ENCODE peak calls at places on chromosomes 13 and 19, in six cellular contexts. X, S, P, Q, L and K are unnamed samples.

GRCh38 chr19:30214651-30215051 is 157.5 kb upstream of the ZNF536 start:
- DNase-seq in X (no peak), S (no peak), P (no peak), Q (no peak), L (no peak), K (no peak)

GRCh38 chr19:30675086-30675485 is 302.9 kb downstream of the ZNF536 start:
- DNase-seq in X (no peak), S (no peak), P (no peak), Q (no peak), L (no peak), K (no peak)

GRCh38 chr19:33507021-33507956 is 14.3 kb downstream of the PEPD start:
- DNase-seq in X (no peak), S (no peak), P (no peak), Q (no peak), L (no peak), K (no peak)

GRCh38 chr13:78499802-78500201 is 103.5 kb downstream of the POU4F1 start:
- DNase-seq in X (no peak), S (no peak), P (no peak), Q (no peak), L (no peak), K (no peak)

GRCh38 chr13:95641961-95642621 is 2.4 kb downstream of the DZIP1 start:
- DNase-seq in X (peak; percentile 34), S (peak; percentile 51), P (no peak), Q (no peak), L (peak; percentile 43), K (peak; percentile 30)

GRCh38 chr19:10295305-10295846 is 5.6 kb downstream of the ICAM5 start:
- DNase-seq in X (peak; percentile 81), S (no peak), P (no peak), Q (peak; percentile 61), L (no peak), K (no peak)

GRCh38 chr19:12647490-12648071 is 19.0 kb downstream of the MAN2B1 start:
- DNase-seq in X (peak; percentile 84), S (peak; percentile 82), P (peak; percentile 18), Q (no peak), L (no peak), K (peak; percentile 70)

GRCh38 chr13:30051531-30052060 is 201.2 kb upstream of the UBL3 start:
- DNase-seq in X (no peak), S (no peak), P (no peak), Q (no peak), L (no peak), K (no peak)

GRCh38 chr19:6057651-6058365 is 52.5 kb downstream of the RFX2 start:
- DNase-seq in X (no peak), S (no peak), P (no peak), Q (no peak), L (no peak), K (peak; percentile 30)

GRCh38 chr13:43905435-43906031 is 25.8 kb downstream of the LACC1 start:
- DNase-seq in X (no peak), S (peak; percentile 51), P (peak; percentile 81), Q (peak; percentile 59), L (no peak), K (peak; percentile 18)

GRCh38 chr13:92513672-92514071 is 712.9 kb upstream of the GPC6 start:
- DNase-seq in X (no peak), S (no peak), P (no peak), Q (no peak), L (no peak), K (no peak)

GRCh38 chr19:16429066-16429758 is 42.6 kb downstream of the EPS15L1 start:
- DNase-seq in X (peak; percentile 67), S (peak; percentile 62), P (no peak), Q (no peak), L (peak; percentile 77), K (no peak)
- TF ChIP-seq POLR2A in X (no peak), S (no peak), P (no peak), Q (no peak), L (no peak), K (no peak)

GRCh38 chr19:58374200-58374599 is 6.6 kb downstream of the ZNF837 start:
- DNase-seq in X (no peak), S (no peak), P (no peak), Q (no peak), L (no peak), K (no peak)

GRCh38 chr19:58366576-58367430 is 4.3 kb upstream of the ZNF497 start:
- DNase-seq in X (no peak), S (no peak), P (no peak), Q (no peak), L (no peak), K (no peak)

GRCh38 chr19:58368561-58369360 is 6.2 kb upstream of the ZNF497 start:
- DNase-seq in X (no peak), S (no peak), P (no peak), Q (no peak), L (no peak), K (no peak)

GRCh38 chr19:58367698-58368454 is 5.3 kb upstream of the ZNF497 start:
- DNase-seq in X (no peak), S (no peak), P (no peak), Q (no peak), L (no peak), K (no peak)

DNA sequence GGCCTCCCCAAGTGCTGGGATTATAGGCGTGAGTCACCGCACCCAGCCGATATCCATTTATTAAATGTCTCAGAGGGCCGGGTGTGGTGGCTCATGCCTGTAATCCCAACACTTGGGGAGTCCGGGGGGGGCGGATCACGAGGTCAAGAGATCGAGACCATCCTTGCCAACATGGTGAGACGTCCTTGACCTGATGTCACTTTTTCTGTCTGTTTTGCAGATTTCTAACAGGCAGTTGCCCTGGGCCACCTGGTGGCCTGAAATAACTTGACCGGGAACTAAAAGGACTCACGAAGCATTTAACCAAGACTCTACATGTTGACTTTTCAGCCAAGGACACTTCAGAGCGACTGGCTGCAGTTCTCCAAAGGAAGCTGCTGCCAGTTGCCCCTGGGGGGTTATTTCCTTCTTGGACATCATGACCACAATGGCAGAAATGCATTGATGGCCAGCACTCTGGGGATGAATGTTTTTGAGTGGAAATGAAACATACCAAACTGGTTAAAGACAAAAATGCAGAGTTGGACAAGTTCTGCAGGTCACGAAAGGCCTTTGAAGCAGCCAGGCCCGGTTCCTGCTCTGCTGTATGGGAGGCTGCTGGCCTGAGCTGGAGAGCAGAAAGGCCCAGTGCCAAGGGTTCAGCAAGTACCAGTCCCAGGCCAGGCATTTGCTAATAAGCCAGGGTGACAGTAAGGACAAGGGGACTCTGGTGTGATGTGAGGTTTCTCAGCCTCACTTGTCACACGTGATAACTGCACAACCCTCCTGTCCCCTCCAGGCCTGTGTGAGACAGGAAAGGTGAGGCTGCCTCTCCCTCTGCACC is 8.3 kb downstream of the ZNF837 start:
- DNase-seq in X (peak; percentile 72), S (no peak), P (no peak), Q (no peak), L (no peak), K (no peak)
- TF ChIP-seq CTCF in X (peak; percentile 19), S (no peak), P (no peak), Q (no peak), L (no peak), K (no peak)

DNA sequence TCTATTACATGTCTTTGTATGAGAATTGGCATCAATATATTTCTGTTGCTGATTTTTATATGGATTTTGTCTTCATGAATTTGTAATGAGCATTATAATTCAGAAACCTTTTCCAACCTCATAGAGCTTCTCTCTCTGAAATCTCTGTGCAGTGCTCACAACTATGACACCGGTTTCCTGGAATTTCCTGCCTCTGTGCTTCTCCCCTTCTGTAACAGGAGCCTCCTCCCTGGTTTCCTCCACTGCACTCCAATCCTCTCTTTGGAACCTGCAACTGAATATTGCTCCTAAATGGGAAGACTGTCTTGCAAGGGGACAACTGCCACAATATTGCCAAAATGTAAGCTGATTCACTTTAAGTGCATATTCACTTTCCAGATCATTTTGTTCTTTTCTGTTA is 1147.9 kb downstream of the UQCRFS1 start:
- DNase-seq in X (no peak), S (no peak), P (no peak), Q (no peak), L (no peak), K (no peak)
- H3K9me3 ChIP-seq in X (peaks cover 4% of the 10 kb centered on the region), S (no peaks in the 10 kb centered on the region), P (peaks cover 3% of the 10 kb centered on the region), Q (peaks cover 31% of the 10 kb centered on the region), L (no peaks in the 10 kb centered on the region), K (no peaks in the 10 kb centered on the region)

DNA sequence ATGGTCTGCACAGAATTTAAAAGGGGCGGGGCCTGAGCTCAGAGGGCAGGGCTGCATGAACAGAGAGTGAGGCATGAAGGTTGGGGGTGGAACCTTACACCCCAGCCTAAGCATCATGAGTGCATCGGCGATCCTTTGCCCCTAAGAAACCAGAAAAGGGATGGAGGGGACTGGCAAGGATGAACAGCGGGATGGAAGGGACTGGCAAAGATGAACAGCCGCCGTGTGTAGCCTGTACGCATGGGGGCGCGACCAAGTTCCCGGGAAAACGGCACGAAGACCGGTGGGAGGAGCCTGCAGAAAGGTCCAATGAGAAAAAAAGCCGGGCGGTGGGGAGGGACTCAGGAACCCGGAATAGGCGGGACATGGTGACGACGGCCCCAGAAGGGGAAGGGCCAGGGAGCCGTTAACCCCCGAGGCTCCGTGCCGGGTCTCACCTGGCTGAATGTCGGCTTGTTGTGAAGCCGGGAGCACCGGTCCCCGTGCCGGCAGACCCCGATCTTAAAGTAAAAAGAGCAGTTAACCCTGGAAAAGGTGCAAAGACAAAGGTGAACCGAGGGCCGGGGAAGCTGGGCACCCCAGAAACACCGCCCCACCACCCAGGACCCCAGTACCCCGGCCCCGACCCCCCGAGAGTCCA is 410 bp downstream of the U2AF1L4 start:
- DNase-seq in X (peak; percentile 98), S (peak; percentile 96), P (peak; percentile 95), Q (peak; percentile 99), L (peak; percentile 96), K (peak; percentile 95)
- TF ChIP-seq POLR2A in X (no peak), S (peak; percentile 90), P (no peak), Q (peak; percentile 52), L (no peak), K (no peak)

DNA sequence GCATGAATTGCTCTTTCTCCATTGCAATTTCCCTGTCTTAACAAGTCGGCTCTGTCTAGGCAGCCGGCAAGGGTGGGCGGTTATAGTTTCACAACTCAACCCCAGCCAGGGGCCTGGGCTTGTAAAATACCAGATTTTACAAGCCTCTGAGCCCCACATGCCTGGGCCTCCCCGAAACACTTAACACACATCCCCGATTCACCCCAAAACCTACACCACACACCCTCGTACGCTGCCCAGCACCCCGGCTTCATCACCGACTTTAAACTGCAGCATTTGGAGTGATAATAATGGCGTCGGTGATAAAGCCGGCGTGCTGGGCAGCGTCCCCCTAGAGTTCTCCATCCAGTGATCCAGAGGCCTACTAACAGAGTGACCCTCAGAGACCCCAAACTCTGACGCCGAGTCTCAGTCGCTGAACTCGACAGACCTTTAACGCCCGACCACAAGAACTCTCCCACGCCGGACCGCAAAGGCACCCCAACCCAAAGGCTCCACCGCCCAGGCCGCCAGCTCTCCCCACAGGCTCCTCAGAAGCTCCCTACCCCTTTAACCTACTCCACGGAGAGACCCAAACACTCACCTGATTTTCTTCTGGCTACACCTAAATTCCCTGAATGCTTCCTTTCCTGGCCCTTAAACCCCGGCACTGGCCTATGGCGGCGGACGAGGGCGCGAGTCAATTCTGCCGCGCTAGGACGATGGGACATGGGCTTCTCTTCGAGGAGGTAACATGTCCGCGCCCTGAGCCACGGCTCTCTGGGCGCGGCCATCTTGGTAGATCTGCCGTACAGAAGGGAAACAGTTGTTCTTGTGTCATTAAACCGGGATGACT is at the start of gene ZNF649:
- DNase-seq in X (peak; percentile 83), S (peak; percentile 85), P (peak; percentile 75), Q (peak; percentile 70), L (peak; percentile 86), K (peak; percentile 68)
- TF ChIP-seq CTCF in X (no peak), S (no peak), P (no peak), Q (no peak), L (no peak), K (peak; percentile 12)

DNA sequence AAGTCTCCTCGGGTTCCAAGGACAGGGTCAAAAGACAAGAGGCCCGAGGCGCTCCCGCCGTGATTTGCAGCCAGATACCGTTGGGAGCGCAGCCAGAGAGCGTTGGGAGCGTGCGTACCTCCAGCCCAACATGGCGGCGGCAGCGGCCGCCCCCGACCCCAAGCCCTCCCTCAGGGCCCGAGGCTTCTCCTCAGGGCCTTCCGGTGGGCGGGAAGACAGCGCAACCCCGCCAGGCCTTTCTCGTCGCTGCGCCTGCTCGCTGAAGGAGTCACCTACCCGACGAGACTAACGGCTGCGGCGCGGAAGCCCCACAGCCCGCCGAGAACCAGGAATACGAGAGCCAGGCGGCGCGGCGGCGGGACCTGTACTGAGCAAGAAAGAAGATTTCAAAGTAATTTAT is 3.2 kb upstream of the ZNF850 start:
- DNase-seq in X (no peak), S (peak; percentile 49), P (no peak), Q (no peak), L (peak; percentile 54), K (peak; percentile 20)
- H3K9me3 ChIP-seq in X (peaks cover 71% of the 10 kb centered on the region), S (no peaks in the 10 kb centered on the region), P (peaks cover 40% of the 10 kb centered on the region), Q (peaks cover 97% of the 10 kb centered on the region), L (peaks cover 47% of the 10 kb centered on the region), K (no peaks in the 10 kb centered on the region)